ENCODE peak calls at places on chromosome 11, in eight cellular contexts. S is CD4-positive, alpha-beta T cell; A is GM04504; X is stimulated activated CD4-positive, alpha-beta T cell treated with anti-CD3 and anti-CD28 coated beads, Interleukin-15, amount 100 ng/mL, for 1 hour; N is lower leg skin; J is CD8-positive, alpha-beta memory T cell; V is H54; C is T-helper 2 cell. L is an unnamed sample.

GRCh38 chr11:70137383-70137782 is 59.3 kb downstream of the ANO1 start:
- DNase-seq in S (no peak), J (no peak), A (no peak), C (no peak), V (no peak), X (no peak), N (no peak), L (no peak)

GRCh38 chr11:64910451-64911093 is 6.4 kb downstream of the ATG2A start:
- DNase-seq in J (no peak), X (no peak), N (no peak), C (no peak), V (no peak), A (no peak), S (no peak), L (no peak)

GRCh38 chr11:46603704-46604308 is 10.0 kb upstream of the AMBRA1 start:
- DNase-seq in X (no peak), J (no peak), V (no peak), A (no peak), S (no peak), C (no peak), N (no peak), L (no peak)

GRCh38 chr11:117072517-117073218 is 25.6 kb downstream of the SIK3 start:
- DNase-seq in N (no peak), S (no peak), A (peak; percentile 82), C (no peak), V (no peak), X (no peak), J (no peak), L (no peak)

GRCh38 chr11:11937433-11937832 is 71.0 kb downstream of the DKK3 start:
- DNase-seq in C (no peak), X (no peak), S (no peak), N (no peak), V (no peak), A (no peak), J (no peak), L (no peak)

GRCh38 chr11:74412733-74413359 is 14.6 kb upstream of the PGM2L1 start:
- DNase-seq in J (no peak), S (no peak), N (no peak), V (no peak), A (no peak), X (no peak), C (no peak), L (no peak)

GRCh38 chr11:65565624-65566453 is 4.4 kb upstream of the ZNRD2 start:
- DNase-seq in A (no peak), N (no peak), V (no peak), J (peak; percentile 60), C (peak; percentile 76), S (no peak), X (no peak), L (no peak)

GRCh38 chr11:803770-804598 is 1.0 kb downstream of the PIDD1 start:
- DNase-seq in A (no peak), S (no peak), V (no peak), C (no peak), J (no peak), X (no peak), N (no peak), L (no peak)

GRCh38 chr11:109421981-109422590 is at the start of gene C11orf87:
- DNase-seq in S (no peak), J (no peak), N (no peak), A (no peak), C (no peak), V (no peak), X (no peak), L (no peak)

GRCh38 chr11:2825261-2825885 is 60.2 kb downstream of the CDKN1C start:
- DNase-seq in X (no peak), V (peak; percentile 89), A (peak; percentile 78), J (no peak), C (no peak), S (no peak), N (peak; percentile 79), L (no peak)

GRCh38 chr11:131311746-131312145 is 58.7 kb upstream of the NTM start:
- DNase-seq in X (no peak), A (no peak), J (no peak), N (no peak), S (no peak), V (no peak), C (no peak), L (no peak)

GRCh38 chr11:27913650-27914049 is 194.3 kb downstream of the KIF18A start:
- DNase-seq in V (no peak), N (no peak), X (no peak), C (no peak), S (no peak), J (no peak), A (no peak), L (no peak)

GRCh38 chr11:87252869-87253268 is 215.1 kb downstream of the TMEM135 start:
- DNase-seq in X (no peak), N (no peak), A (no peak), C (no peak), S (no peak), V (no peak), J (no peak), L (no peak)